ENCODE peak calls at places on chromosome 16, in five cellular contexts. F, S, K, M and B are unnamed samples. For H3K36me3 and H4K20me1, the result is how much of the 10 kb centered on the place peaks cover.

GRCh38 chr16:55503726-55504553 is 4.9 kb upstream of the LPCAT2 start:
- DNase-seq in S (no peak), M (no peak), K (no peak), F (no peak), B (no peak)

GRCh38 chr16:50204426-50205108 is 51.5 kb downstream of the TENT4B start:
- DNase-seq in M (no peak), F (no peak), K (no peak), S (no peak), B (peak)

GRCh38 chr16:50446861-50447260 is 78.1 kb upstream of the BRD7 start:
- DNase-seq in K (no peak), F (no peak), M (no peak), S (no peak), B (no peak)

GRCh38 chr16:13070268-13070667 is 168.9 kb downstream of the SHISA9 start:
- DNase-seq in S (no peak), F (no peak), M (no peak), K (peak), B (peak)

GRCh38 chr16:16164244-16164643 is 59.0 kb downstream of the ABCC6 start:
- DNase-seq in K (no peak), F (no peak), S (no peak), M (no peak), B (no peak)

GRCh38 chr16:12903325-12904040 is 2.1 kb downstream of the SHISA9 start:
- DNase-seq in S (no peak), M (no peak), K (no peak), F (no peak), B (no peak)

GRCh38 chr16:10616744-10617640 is 36.6 kb upstream of the EMP2 start:
- DNase-seq in M (peak), K (peak), S (peak), F (peak), B (peak)

GRCh38 chr16:48013476-48013875 is 142.3 kb downstream of the ABCC12 start:
- DNase-seq in F (no peak), K (no peak), S (no peak), M (peak), B (peak)

DNA sequence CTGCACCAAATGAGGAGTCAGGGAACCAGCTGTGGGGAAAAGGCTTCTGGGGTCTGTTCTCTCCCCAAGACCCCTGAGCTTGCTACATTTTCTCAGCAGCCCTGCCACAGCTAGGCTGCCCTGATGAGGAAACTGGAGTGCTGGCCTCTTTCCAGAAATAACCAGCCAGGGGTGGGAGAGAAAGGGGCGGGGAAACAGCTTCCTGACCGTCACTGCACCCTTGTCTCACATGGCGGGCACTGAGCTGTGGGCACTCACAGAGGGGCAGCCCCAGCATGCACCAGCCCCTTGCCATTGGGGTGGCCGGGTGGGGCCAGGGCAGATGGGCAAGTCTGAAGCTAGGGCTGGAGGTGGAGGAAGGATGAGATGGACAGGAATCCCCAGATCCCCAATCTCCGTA is 2.9 kb downstream of the SRL start:
- DNase-seq in S (no peak), M (no peak), K (no peak), F (no peak), B (no peak)
- H3K4me3 ChIP-seq in S (no peak), M (no peak), K (no peak), F (no peak), B (no peak)

GRCh38 chr16:56939801-56940200 is 7.9 kb downstream of the HERPUD1 start:
- DNase-seq in S (no peak), M (no peak), K (no peak), F (no peak), B (no peak)
- H3K36me3 ChIP-seq in S (half or more), M (half or more), K (half or more), F (under half), B (half or more)

DNA sequence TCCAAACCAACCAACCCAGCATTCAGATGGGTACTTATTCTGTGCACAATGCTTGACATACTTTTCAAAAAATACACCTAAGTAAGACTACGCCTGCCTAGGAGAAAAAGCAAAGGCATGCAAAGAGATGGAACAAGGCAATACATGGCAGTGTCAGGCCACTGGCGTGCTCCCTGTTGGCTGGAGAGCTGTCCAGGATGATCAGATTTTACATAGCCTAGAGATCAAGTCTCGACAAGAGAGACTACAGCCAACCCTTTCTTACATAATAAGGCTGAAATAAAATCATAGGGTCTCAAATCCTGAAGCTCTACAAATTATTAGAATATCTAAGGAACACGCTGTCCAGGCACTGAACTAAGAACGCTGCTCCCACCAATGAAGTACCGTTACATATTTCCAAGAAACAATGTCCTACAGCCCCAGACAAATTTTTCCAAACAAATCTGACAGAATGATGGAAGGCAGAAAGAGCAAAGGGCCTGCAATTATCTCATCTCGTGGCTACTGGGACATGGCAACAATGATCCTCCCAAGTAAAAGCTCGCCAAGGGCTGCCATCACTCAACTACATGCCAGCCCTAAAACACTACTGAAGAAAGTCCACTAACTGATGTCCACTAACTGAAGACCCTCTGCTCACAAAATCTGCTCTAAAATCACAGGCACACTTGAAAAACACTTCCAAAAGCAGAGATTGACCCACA is 5.1 kb downstream of the RPS15A start:
- DNase-seq in F (no peak), M (no peak), K (no peak), S (no peak), B (no peak)
- H4K20me1 ChIP-seq in F (under half), M (half or more), K (under half), S (half or more), B (under half)

GRCh38 chr16:67164599-67165061 is at the start of gene HSF4:
- DNase-seq in K (peak), M (no peak), F (peak), S (no peak), B (no peak)

GRCh38 chr16:67163164-67163902 is 1.2 kb upstream of the HSF4 start:
- DNase-seq in S (peak), F (peak), M (no peak), K (peak), B (no peak)

GRCh38 chr16:67165121-67166034 is 833 bp downstream of the HSF4 start:
- DNase-seq in M (no peak), S (no peak), K (peak), F (no peak), B (no peak)

GRCh38 chr16:67162439-67163163 is 1.9 kb upstream of the HSF4 start:
- DNase-seq in F (no peak), M (no peak), S (no peak), K (peak), B (no peak)

GRCh38 chr16:67163903-67164558 is 514 bp upstream of the HSF4 start:
- DNase-seq in F (peak), S (no peak), K (peak), M (no peak), B (no peak)
- H3K4me3 ChIP-seq in F (peak), S (no peak), K (peak), M (no peak), B (no peak)

GRCh38 chr16:58723109-58723508 is 11.0 kb downstream of the GOT2 start:
- DNase-seq in M (no peak), K (no peak), S (no peak), F (no peak), B (no peak)
- H3K36me3 ChIP-seq in M (under half), K (under half), S (under half), F (under half), B (under half)

GRCh38 chr16:354286-354881 is 1.9 kb upstream of the AXIN1 start:
- DNase-seq in M (no peak), S (no peak), F (no peak), K (no peak), B (peak)

GRCh38 chr16:352547-353403 is at the start of gene AXIN1:
- DNase-seq in S (peak), F (peak), M (peak), K (peak), B (peak)

GRCh38 chr16:353404-354285 is 1.1 kb upstream of the AXIN1 start:
- DNase-seq in K (no peak), F (no peak), M (no peak), S (no peak), B (peak)

GRCh38 chr16:350203-350602 is 2.3 kb downstream of the AXIN1 start:
- DNase-seq in K (no peak), M (no peak), F (no peak), S (no peak), B (no peak)

DNA sequence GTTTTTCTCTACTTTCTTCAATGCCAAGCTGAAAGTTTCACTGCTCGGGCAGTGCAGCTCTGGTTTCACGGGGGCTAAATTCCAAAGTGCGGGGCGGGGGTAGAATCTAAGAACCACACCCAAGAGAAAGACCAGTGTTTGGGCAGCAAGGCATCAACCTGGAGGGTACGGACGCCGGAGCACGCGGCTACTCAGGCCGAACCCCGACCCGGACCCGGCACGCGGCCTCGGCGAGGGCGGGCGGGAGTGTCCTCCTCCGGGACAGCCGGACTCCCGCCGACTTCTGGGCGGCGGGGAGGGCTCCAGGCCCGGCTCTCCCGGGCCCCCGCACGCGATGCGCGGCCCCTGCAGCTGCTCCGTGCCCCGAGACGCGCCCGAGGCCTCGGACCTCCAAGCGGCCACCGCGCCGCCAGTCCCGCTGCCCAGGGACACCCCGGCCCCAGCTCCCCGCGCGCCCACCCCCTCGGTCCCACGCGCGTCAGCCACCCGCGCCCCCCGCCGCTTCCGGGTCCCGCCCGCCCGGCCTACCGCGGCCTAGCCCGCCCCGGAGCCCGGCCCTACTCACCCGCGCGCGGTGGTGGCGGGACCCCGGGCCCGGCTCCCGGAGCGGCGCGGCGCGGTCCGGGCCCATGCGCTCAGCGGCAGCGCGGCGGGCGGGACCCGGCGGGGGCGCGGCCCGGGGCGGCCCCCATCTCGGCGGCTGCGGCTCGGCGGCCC is 561 bp downstream of the AXIN1 start:
- DNase-seq in S (no peak), M (no peak), F (peak), K (no peak), B (no peak)
- H4K20me1 ChIP-seq in S (under half), M (under half), F (under half), K (under half), B (under half)

DNA sequence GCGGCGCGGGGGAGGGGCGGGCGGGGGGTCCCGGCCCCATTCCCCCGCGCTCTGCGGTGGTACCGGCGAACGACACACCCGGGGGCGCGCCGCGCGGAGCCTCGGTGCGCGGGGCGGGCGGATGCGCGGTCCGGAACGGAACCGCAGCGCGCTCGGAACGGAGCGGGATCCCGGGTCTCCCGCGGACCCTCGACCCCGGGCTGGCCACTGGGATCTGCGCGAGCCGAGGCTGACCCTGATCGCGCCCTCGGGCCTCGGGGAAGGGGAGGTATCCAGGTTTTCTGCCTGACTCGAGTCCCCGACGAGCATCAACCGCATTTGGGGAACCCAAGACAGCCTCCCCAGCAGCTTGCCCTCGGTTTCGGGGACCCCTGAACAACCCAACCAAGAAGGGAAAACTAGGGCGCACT is 361 bp downstream of the BEAN1 start:
- DNase-seq in S (no peak), F (no peak), K (no peak), M (no peak), B (no peak)
- H3K4me3 ChIP-seq in S (peak), F (no peak), K (peak), M (no peak), B (peak)

DNA sequence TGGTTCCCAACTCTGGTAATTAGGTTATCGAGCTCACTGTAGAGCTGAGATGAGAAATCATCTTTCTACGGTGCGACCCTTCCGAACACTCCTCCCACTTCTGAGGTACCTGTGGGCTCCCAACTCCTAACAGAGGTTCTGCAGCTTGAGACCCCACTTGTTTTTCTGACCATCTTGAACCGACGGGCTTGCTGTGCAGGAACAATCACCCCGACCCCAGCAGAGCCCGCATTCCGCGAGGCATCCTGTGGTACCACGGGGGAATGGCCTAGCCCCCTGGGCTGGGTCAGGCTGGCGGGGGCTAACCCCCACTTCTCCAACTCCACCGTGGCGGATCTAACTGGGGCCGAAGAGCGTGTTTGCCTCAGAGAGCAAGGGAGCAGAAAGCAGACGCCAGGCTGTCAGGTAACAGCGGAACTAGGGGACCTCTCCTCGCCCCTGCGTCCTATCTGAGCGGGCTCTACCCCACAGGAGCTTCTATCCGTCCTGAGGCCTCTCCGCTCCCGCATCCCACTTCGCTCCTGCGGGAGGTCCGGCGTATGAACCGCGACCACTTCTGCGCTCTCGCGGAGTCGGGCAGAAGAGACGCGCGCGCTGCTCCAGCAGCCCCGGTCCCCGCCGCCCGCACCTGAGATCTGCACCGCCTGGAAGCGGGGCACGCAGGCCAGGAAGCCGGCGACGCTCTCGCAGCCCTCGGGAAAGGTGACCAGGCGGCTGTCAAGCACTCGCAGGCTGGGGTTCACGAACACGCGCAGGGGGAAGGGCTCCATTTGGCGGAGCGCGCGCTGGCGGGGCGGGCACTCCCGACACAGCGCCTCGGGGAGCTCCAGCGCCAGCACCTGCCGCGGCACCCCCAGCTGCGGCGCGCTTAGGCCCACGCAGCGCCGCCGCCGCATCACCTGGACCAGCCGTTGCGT is 761 bp downstream of the PDF start:
- DNase-seq in M (peak), S (no peak), F (peak), K (no peak), B (peak)
- H3K36me3 ChIP-seq in M (under half), S (under half), F (under half), K (under half), B (under half)